ENCODE peak calls at places on chromosomes 16 and 17, in six cellular contexts. Z, S, H, K, L and M are unnamed samples.

GRCh38 chr17:3003401-3004149 is 59.8 kb downstream of the OR1D5 start:
- DNase-seq in Z (no peak), S (no peak), H (no peak), K (no peak), L (no peak), M (no peak)

GRCh38 chr16:2464333-2464732 is 4.4 kb downstream of the TEDC2 start:
- DNase-seq in Z (no peak), S (no peak), H (no peak), K (no peak), L (no peak), M (no peak)

GRCh38 chr17:3690094-3690715 is 5.8 kb downstream of the P2RX5 start:
- DNase-seq in Z (no peak), S (no peak), H (no peak), K (no peak), L (no peak), M (peak)

GRCh38 chr16:85514295-85514600 is 98.9 kb upstream of the GSE1 start:
- DNase-seq in Z (no peak), S (peak), H (no peak), K (no peak), L (no peak), M (no peak)

GRCh38 chr16:86508947-86509758 is 1.2 kb upstream of the FOXF1 start:
- DNase-seq in Z (peak), S (peak), H (peak), K (peak), L (peak), M (no peak)

GRCh38 chr17:879546-879945 is 97.4 kb downstream of the MRM3 start:
- DNase-seq in Z (peak), S (peak), H (peak), K (peak), L (peak), M (peak)

GRCh38 chr16:57725976-57726375 is 9.6 kb upstream of the KATNB1 start:
- DNase-seq in Z (no peak), S (no peak), H (no peak), K (no peak), L (no peak), M (no peak)

GRCh38 chr17:49000943-49001342 is 3.8 kb downstream of the IGF2BP1 start:
- DNase-seq in Z (no peak), S (peak), H (no peak), K (no peak), L (no peak), M (no peak)

GRCh38 chr17:19341641-19342610 is 20.6 kb downstream of the B9D1 start:
- DNase-seq in Z (peak), S (peak), H (no peak), K (peak), L (peak), M (no peak)

GRCh38 chr16:59249049-59249448 is 514.9 kb upstream of the GOT2 start:
- DNase-seq in Z (peak), S (no peak), H (no peak), K (peak), L (no peak), M (peak)

GRCh38 chr16:17343028-17343427 is 127.7 kb downstream of the XYLT1 start:
- DNase-seq in Z (no peak), S (no peak), H (no peak), K (no peak), L (no peak), M (no peak)

GRCh38 chr17:43021739-43022512 is at the start of gene VAT1:
- DNase-seq in Z (peak), S (peak), H (peak), K (peak), L (peak), M (peak)

GRCh38 chr17:41329279-41329925 is 13.9 kb upstream of the KRTAP17-1 start:
- DNase-seq in Z (peak), S (peak), H (peak), K (peak), L (peak), M (peak)

GRCh38 chr16:22188595-22189442 is 17.3 kb upstream of the EEF2K start:
- DNase-seq in Z (peak), S (peak), H (no peak), K (peak), L (peak), M (no peak)

GRCh38 chr17:51703364-51704341 is 443.3 kb downstream of the UTP18 start:
- DNase-seq in Z (no peak), S (no peak), H (no peak), K (no peak), L (no peak), M (no peak)

GRCh38 chr17:36824678-36825091 is 112.6 kb upstream of the LHX1 start:
- DNase-seq in Z (peak), S (no peak), H (no peak), K (no peak), L (no peak), M (no peak)

GRCh38 chr16:66872524-66872923 is 7.8 kb upstream of the PDP2 start:
- DNase-seq in Z (no peak), S (no peak), H (no peak), K (no peak), L (peak), M (no peak)

GRCh38 chr16:49756971-49757743 is 98.8 kb downstream of the ZNF423 start:
- DNase-seq in Z (peak), S (no peak), H (no peak), K (no peak), L (peak), M (no peak)

GRCh38 chr17:34314279-34314678 is 5.0 kb upstream of the CCL8 start:
- DNase-seq in Z (no peak), S (peak), H (no peak), K (no peak), L (no peak), M (no peak)

GRCh38 chr16:68065716-68066305 is 19.4 kb upstream of the NFATC3 start:
- DNase-seq in Z (no peak), S (peak), H (no peak), K (no peak), L (peak), M (no peak)

GRCh38 chr17:55285340-55286301 is 20.9 kb downstream of the HLF start:
- DNase-seq in Z (no peak), S (peak), H (no peak), K (no peak), L (no peak), M (no peak)

GRCh38 chr16:53944026-53944425 is 240.1 kb downstream of the FTO start:
- DNase-seq in Z (no peak), S (peak), H (no peak), K (no peak), L (no peak), M (no peak)

GRCh38 chr16:88282221-88283041 is 100.3 kb upstream of the ZNF469 start:
- DNase-seq in Z (no peak), S (peak), H (no peak), K (no peak), L (peak), M (no peak)

GRCh38 chr16:67530013-67530939 is 1.6 kb downstream of the RIPOR1 start:
- DNase-seq in Z (no peak), S (peak), H (no peak), K (no peak), L (peak), M (no peak)

GRCh38 chr16:51755039-51755501 is 604.0 kb upstream of the SALL1 start:
- DNase-seq in Z (peak), S (no peak), H (no peak), K (no peak), L (no peak), M (no peak)

GRCh38 chr16:85715169-85716015 is 26.6 kb upstream of the GINS2 start:
- DNase-seq in Z (no peak), S (peak), H (no peak), K (peak), L (peak), M (no peak)

GRCh38 chr17:48238933-48239602 is 131.5 kb downstream of the SNX11 start:
- DNase-seq in Z (no peak), S (no peak), H (no peak), K (no peak), L (no peak), M (no peak)

GRCh38 chr16:20870122-20870521 is 30.0 kb downstream of the DCUN1D3 start:
- DNase-seq in Z (peak), S (no peak), H (no peak), K (no peak), L (no peak), M (no peak)

GRCh38 chr16:30173054-30173453 is 10.3 kb upstream of the CORO1A start:
- DNase-seq in Z (no peak), S (no peak), H (no peak), K (no peak), L (no peak), M (no peak)

GRCh38 chr16:68356249-68356918 is 45.6 kb downstream of the PRMT7 start:
- DNase-seq in Z (no peak), S (no peak), H (no peak), K (no peak), L (peak), M (no peak)

GRCh38 chr17:8862213-8863056 is 5.0 kb downstream of the PIK3R6 start:
- DNase-seq in Z (no peak), S (no peak), H (no peak), K (peak), L (no peak), M (no peak)
- H3K4me2 ChIP-seq in Z (no peak), S (no peak), H (no peak), K (no peak), L (no peak), M (no peak)

DNA sequence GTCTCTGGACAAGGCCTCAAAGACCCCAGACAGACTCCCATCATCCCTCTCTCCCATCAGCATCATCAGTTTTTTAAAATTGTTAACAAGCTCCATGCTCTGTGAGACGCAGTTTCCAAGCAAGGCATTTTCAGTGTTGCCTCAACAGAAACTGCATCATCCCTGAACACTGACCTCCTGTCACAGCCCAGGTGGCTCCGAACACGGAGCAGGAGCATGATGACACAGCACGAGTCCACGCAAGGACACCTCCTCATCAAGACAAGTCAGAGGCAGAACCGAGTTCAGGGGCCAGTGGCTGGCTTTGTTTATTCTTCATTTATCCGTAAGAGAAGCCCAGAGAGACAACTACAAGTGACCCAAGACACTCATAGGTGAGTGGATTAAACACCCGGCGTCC is 91.4 kb downstream of the ANKRD11 start:
- DNase-seq in Z (no peak), S (no peak), H (no peak), K (no peak), L (no peak), M (no peak)
- H2BK15ac ChIP-seq in Z (no peak), S (no peak), H (no peak), K (no peak), L (peak), M (no peak)

DNA sequence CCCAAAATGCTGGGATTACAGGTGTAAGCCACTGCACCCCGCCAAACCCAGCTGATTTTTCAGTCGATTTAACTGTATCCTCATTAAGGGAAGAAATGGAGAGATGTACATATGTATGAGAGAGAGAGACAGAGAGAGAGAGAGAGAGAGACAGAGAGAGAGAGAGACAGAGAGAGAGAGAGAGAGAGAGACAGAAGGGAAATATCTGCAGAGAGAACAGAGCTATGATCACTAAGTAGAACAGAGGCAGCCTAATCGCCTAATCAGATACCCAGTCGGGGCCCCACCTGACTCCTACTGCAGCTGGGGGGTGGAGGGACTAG is 70.0 kb downstream of the RBBP6 start:
- DNase-seq in Z (no peak), S (no peak), H (no peak), K (no peak), L (no peak), M (no peak)
- H3K4me2 ChIP-seq in Z (peak), S (peak), H (peak), K (peak), L (peak), M (peak)

DNA sequence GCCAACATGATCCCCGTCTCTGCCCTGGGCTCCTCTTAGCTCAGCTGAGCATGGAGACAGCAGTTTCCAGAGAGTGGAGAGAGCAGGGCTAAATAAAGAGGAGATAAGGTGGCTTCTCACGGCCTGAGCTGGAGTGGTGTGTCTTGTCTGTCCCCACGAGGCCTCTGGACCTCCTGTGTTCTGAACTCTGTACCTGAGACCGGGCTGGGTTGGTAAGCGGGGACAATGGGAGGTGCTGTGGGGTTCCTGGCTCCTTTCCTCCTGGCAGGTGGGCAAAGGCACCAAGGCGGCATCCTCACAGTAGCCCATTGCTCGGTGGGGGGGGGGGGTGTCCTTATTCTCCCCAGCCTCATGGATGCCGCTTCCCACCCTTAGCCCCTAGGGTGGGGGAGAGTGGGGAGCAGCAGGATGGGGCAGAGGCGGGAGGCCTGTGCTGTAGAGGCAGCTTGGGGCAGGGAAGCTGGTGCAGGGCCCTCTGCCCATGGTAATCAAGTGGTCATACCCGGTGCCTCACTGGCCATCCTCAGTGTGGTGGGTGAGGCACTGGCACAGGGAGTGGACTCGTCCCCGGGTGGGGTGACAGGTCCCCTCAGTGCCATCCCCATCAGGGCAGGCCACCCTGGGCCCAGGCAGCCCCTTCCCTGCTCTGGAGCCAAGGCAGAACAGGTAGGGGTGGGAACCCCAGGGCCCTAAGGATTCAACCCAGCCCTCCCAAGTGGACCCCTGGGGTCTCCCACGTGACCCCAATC is 2.8 kb downstream of the AANAT start:
- DNase-seq in Z (no peak), S (no peak), H (no peak), K (no peak), L (no peak), M (no peak)
- H2BK15ac ChIP-seq in Z (no peak), S (no peak), H (no peak), K (no peak), L (no peak), M (no peak)

GRCh38 chr17:71440513-71440912 is 680.3 kb upstream of the SOX9 start:
- DNase-seq in Z (no peak), S (peak), H (no peak), K (no peak), L (no peak), M (no peak)
- H3K4me2 ChIP-seq in Z (no peak), S (no peak), H (no peak), K (no peak), L (no peak), M (no peak)

GRCh38 chr17:57881783-57882291 is 32.0 kb upstream of the MRPS23 start:
- DNase-seq in Z (no peak), S (no peak), H (no peak), K (no peak), L (no peak), M (no peak)
- H2BK15ac ChIP-seq in Z (no peak), S (peak), H (peak), K (no peak), L (peak), M (peak)

GRCh38 chr17:28372945-28373274 is 1.4 kb downstream of the SARM1 start:
- DNase-seq in Z (no peak), S (no peak), H (no peak), K (no peak), L (no peak), M (no peak)
- H3K4me2 ChIP-seq in Z (no peak), S (peak), H (no peak), K (peak), L (no peak), M (peak)

DNA sequence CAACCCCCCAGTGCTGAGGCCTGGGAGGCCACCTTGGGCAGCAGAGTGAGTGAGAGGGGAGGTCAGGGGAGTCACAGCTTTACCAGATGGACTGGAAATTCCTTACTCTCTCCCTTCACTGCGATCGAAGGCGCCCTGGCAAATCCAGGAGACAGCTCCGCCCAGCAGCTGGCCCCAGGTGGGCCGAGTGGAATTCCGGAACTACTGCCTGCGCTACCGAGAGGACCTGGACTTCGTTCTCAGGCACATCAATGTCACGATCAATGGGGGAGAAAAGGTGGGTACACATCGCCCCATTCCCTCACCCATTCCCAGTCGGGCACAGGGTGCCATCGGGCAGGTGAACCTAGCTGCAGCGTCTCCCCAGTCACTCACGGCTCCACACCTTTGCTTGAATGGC is 91.6 kb downstream of the ABCC6 start:
- DNase-seq in Z (no peak), S (no peak), H (no peak), K (no peak), L (no peak), M (no peak)
- H2BK15ac ChIP-seq in Z (no peak), S (no peak), H (no peak), K (no peak), L (no peak), M (no peak)